ENCODE peak calls at places on chromosomes 7 and 10, in nine cellular contexts. M is non-pigmented ciliary epithelial cell; Y is GM19239; P is stimulated activated CD8-positive, alpha-beta memory T cell treated with anti-CD3 and anti-CD28 coated beads, Interleukin-4, amount 100 ng/mL, for 24 hours; N is dorsolateral prefrontal cortex; B is EL; V is KBM-7; J is M059J; D is stimulated activated CD4-positive, alpha-beta T cell treated with anti-CD3 and anti-CD28 coated beads, Interleukin-4, amount 100 ng/mL, for 4 hours. R is an unnamed sample.

GRCh38 chr7:158828343-158829020 is 827 bp downstream of the ESYT2 start:
- DNase-seq in B (no peak), J (peak), V (no peak), N (peak), D (no peak), M (no peak), P (no peak), Y (no peak), R (no peak)

GRCh38 chr7:69359003-69359555 is 239.2 kb upstream of the AUTS2 start:
- DNase-seq in B (no peak), D (no peak), V (no peak), J (peak), P (no peak), Y (no peak), N (no peak), M (no peak), R (no peak)

GRCh38 chr10:23338155-23338828 is 6.3 kb downstream of the C10orf67 start:
- DNase-seq in M (peak), D (no peak), P (no peak), Y (no peak), V (no peak), N (no peak), J (peak), B (peak), R (no peak)

GRCh38 chr7:90473819-90474218 is 4.4 kb downstream of the PTTG1IP2 start:
- DNase-seq in Y (no peak), J (no peak), N (no peak), P (no peak), D (no peak), V (no peak), M (no peak), B (no peak), R (no peak)

GRCh38 chr7:43522406-43523156 is 60.3 kb upstream of the STK17A start:
- DNase-seq in V (no peak), B (peak), N (no peak), Y (no peak), M (no peak), J (peak), D (no peak), P (no peak), R (peak)

GRCh38 chr10:36349445-36350063 is 707.5 kb upstream of the FZD8 start:
- DNase-seq in J (peak), B (peak), P (no peak), N (no peak), D (no peak), M (peak), V (no peak), Y (no peak), R (peak)

GRCh38 chr7:1536105-1536767 is 5.7 kb downstream of the MAFK start:
- DNase-seq in B (no peak), J (no peak), Y (no peak), P (no peak), M (no peak), D (no peak), N (no peak), V (no peak), R (no peak)

GRCh38 chr7:49400891-49401550 is 372.4 kb upstream of the VWC2 start:
- DNase-seq in D (no peak), M (no peak), V (no peak), B (no peak), P (no peak), J (no peak), N (no peak), Y (no peak), R (no peak)

GRCh38 chr7:108347616-108348015 is 108.6 kb downstream of the NRCAM start:
- DNase-seq in M (no peak), Y (no peak), P (no peak), D (no peak), B (peak), N (no peak), J (peak), V (no peak), R (peak)

R was measured in LHCN-M2.